ENCODE peak calls at places on chromosomes 3 and 15, in four cellular contexts. H is brain microvascular endothelial cell, N is psoas muscle, P is astrocyte of the spinal cord. C is an unnamed sample.

GRCh38 chr3:33440578-33441321 is 545 bp upstream of the UBP1 start:
- DNase-seq in H (peak), N (peak), P (peak), C (peak)

GRCh38 chr3:185063431-185063830 is 89.4 kb downstream of the C3orf70 start:
- DNase-seq in H (no peak), N (no peak), P (no peak), C (no peak)

GRCh38 chr3:134463676-134464611 is 21.8 kb downstream of the ANAPC13 start:
- DNase-seq in H (peak), N (peak), P (peak), C (no peak)

GRCh38 chr15:34883633-34884032 is 85.9 kb downstream of the AQR start:
- DNase-seq in H (peak), N (no peak), P (no peak), C (no peak)

GRCh38 chr15:99618941-99619411 is 53.2 kb downstream of the MEF2A start:
- DNase-seq in H (no peak), N (no peak), P (peak), C (no peak)

GRCh38 chr3:141401095-141401494 is 32.8 kb downstream of the ZBTB38 start:
- DNase-seq in H (no peak), N (no peak), P (no peak), C (no peak)

GRCh38 chr15:74050835-74051234 is 31.5 kb downstream of the GOLGA6A start:
- DNase-seq in H (no peak), N (no peak), P (no peak), C (no peak)

GRCh38 chr3:24545917-24546316 is 51.3 kb upstream of the THRB start:
- DNase-seq in H (no peak), N (peak), P (no peak), C (no peak)

GRCh38 chr3:71104090-71104489 is 479.4 kb downstream of the FOXP1 start:
- DNase-seq in H (peak), N (no peak), P (peak), C (no peak)

GRCh38 chr3:54045416-54045815 is 76.9 kb upstream of the CACNA2D3 start:
- DNase-seq in H (no peak), N (no peak), P (no peak), C (no peak)

GRCh38 chr3:46420931-46421330 is 13.9 kb downstream of the CCRL2 start:
- DNase-seq in H (no peak), N (no peak), P (no peak), C (no peak)

GRCh38 chr15:38563723-38564519 is 693 bp downstream of the RASGRP1 start:
- DNase-seq in H (no peak), N (peak), P (peak), C (peak)

GRCh38 chr15:63015618-63016017 is 26.9 kb upstream of the TPM1 start:
- DNase-seq in H (peak), N (peak), P (peak), C (no peak)

GRCh38 chr3:150956376-150956775 is 16.2 kb downstream of the CLRN1 start:
- DNase-seq in H (peak), N (no peak), P (peak), C (no peak)

GRCh38 chr3:197428117-197428761 is 127.5 kb downstream of the BDH1 start:
- DNase-seq in H (no peak), N (peak), P (peak), C (no peak)

GRCh38 chr3:107431298-107432012 is 54.2 kb downstream of the CCDC54 start:
- DNase-seq in H (peak), N (peak), P (peak), C (no peak)
- TF ChIP-seq CTCF in H (peak), N (no peak), P (no peak), C (no peak)

DNA sequence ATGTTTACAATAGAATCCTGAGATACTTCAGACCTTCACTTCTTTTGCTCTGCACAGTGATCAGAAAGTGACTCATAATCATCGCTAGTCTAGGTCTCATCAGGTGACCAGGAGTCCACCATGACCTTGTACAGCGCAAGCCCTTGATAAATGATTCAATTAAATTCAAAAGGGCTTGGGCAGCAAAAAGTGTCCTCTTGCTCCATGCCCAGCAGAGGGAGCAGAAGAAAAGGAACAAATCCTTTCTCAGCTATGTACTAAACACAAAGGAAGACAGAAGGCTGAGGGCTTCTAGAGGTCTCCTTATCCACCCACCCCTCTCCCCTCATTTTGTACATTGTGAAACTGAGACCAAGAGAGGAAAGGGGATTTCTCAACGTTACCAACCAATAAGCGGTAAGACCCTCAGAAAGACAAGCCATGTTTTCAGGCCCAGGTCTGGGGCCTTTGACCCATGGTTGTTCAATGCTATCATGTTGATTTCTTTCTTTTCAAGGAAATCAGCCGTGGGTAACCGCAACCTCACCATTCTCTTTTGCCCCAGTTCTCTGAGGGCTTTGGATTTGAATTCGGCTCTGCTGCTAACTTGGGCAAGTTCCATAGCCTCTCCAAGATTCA is 74.8 kb downstream of the AQP9 start:
- DNase-seq in H (peak), N (no peak), P (peak), C (no peak)
- TF ChIP-seq CTCF in H (peak), N (peak), P (peak), C (peak)

DNA sequence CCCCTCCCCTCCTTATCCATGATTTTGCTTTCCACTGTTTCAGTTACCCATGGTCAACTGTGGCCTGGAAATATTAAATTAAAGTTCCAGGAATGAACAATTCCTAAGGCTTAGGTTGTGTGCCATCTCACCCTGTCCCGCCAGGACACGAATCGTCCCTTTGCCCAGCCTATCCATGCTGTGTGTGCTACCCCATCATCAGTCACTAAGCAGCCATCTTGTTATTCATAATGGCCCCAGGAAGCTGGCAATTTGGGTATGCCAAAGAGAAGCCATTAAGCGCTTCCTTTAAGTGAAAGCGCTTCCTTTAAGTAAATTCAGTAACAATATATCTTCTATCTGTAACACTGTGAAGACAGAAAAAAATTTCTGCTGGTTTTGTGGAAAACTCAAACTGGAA is 49.2 kb upstream of the LDHAL6B start:
- DNase-seq in H (no peak), N (no peak), P (no peak), C (no peak)
- TF ChIP-seq CTCF in H (no peak), N (no peak), P (no peak), C (no peak)

GRCh38 chr3:10546887-10547286 is 41.5 kb upstream of the ATP2B2 start:
- DNase-seq in H (no peak), N (no peak), P (no peak), C (no peak)

GRCh38 chr3:10547413-10547812 is 42.0 kb upstream of the ATP2B2 start:
- DNase-seq in H (no peak), N (no peak), P (no peak), C (no peak)

GRCh38 chr3:10549617-10550228 is 44.3 kb upstream of the ATP2B2 start:
- DNase-seq in H (no peak), N (no peak), P (no peak), C (no peak)

GRCh38 chr3:10548997-10549396 is 43.6 kb upstream of the ATP2B2 start:
- DNase-seq in H (no peak), N (no peak), P (no peak), C (no peak)

DNA sequence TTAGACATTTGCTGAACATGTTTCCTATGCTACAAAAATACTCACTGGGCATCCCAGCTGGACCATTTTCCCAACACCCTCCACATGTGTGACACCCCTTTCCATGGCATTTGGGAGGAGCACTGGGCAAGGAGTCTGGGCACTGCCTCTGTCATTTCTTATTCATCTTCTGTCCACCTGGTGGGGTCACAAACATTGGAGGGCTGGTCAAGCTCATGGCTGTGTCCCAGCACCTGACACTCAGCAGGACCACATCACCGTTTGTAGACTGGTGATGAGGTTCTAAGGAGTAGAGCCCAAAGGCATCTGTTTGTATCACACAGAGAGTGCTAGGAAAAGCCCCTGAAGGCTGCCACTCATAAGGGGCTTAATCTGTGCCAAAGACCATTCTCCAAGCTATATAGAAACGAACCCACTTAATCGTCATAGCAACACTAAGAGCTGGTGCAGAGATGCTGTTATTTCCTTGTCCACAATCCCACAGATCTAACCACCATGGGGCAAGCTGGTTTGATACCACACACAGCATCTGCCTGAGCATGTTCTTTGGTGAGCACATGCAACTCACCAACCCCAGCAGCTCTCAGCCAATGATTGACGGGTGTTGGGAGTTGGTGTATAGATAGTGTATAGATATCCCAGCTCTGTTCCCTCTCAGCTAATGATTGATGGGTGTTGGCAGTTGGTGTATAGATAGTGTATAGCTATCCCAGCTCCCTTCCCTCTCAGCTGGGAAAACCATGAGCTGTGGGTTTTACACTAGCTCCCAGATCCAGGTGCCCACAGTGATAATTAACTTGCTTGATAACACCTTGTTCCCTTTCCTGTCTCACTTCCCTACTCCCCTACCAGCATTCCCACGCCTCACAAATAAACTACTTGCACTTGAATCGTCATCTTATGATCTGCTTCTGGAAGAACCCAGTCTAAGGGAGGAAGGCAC is 42.7 kb upstream of the ATP2B2 start:
- DNase-seq in H (no peak), N (no peak), P (no peak), C (no peak)
- TF ChIP-seq CTCF in H (no peak), N (no peak), P (no peak), C (no peak)

GRCh38 chr3:122245513-122246174 is 62.2 kb downstream of the CASR start:
- DNase-seq in H (peak), N (no peak), P (peak), C (no peak)
- TF ChIP-seq CTCF in H (no peak), N (no peak), P (no peak), C (peak)

GRCh38 chr3:103218793-103219192 is 784.0 kb downstream of the ZPLD1 start:
- DNase-seq in H (no peak), N (no peak), P (peak), C (no peak)

GRCh38 chr3:103218146-103218545 is 783.3 kb downstream of the ZPLD1 start:
- DNase-seq in H (no peak), N (no peak), P (peak), C (no peak)
- TF ChIP-seq CTCF in H (no peak), N (no peak), P (no peak), C (no peak)

GRCh38 chr3:133268772-133269171 is 131.1 kb upstream of the BFSP2 start:
- DNase-seq in H (no peak), N (no peak), P (no peak), C (no peak)

GRCh38 chr3:133269393-133269792 is 130.5 kb upstream of the BFSP2 start:
- DNase-seq in H (no peak), N (no peak), P (no peak), C (no peak)

GRCh38 chr3:133273346-133273745 is 126.5 kb upstream of the BFSP2 start:
- DNase-seq in H (no peak), N (no peak), P (no peak), C (no peak)

GRCh38 chr3:133274477-133274876 is 125.4 kb upstream of the BFSP2 start:
- DNase-seq in H (no peak), N (no peak), P (no peak), C (no peak)

GRCh38 chr3:133271491-133271890 is 128.4 kb upstream of the BFSP2 start:
- DNase-seq in H (peak), N (no peak), P (no peak), C (no peak)
- TF ChIP-seq CTCF in H (no peak), N (no peak), P (no peak), C (no peak)